ENCODE peak calls at places on chromosome 1, in ten cellular contexts. O is EH; A is nucleus accumbens; Z is stimulated activated CD4-positive, alpha-beta T cell treated with anti-CD3 and anti-CD28 coated beads, Interleukin-2, amount 100 ng/mL, for 24 hours; S is lower lobe of right lung; U is stromal cell of bone marrow; W is NCI-H1694 treated with DMSO at 0.1 percent for 48 hours; T is activated T-cell treated with anti-CD3 and anti-CD28 coated beads, Interleukin-2, amount 50 U/mL, for 24 hours; Q is HAP-1; J is BJ. M is an unnamed sample.

GRCh38 chr1:115539061-115539460 is 102.7 kb upstream of the VANGL1 start:
- DNase-seq in S (no peak), A (no peak), W (no peak), T (no peak), Z (no peak), O (no peak), U (peak), J (no peak), Q (no peak), M (no peak)

GRCh38 chr1:186102559-186103148 is 272.4 kb downstream of the TPR start:
- DNase-seq in Z (no peak), A (no peak), Q (no peak), U (peak), W (no peak), T (no peak), J (peak), O (peak), S (no peak), M (peak)

GRCh38 chr1:155126494-155127104 is 1.1 kb upstream of the EFNA1 start:
- DNase-seq in A (peak), Q (peak), W (peak), T (peak), O (peak), U (no peak), J (no peak), Z (peak), S (peak), M (no peak)

GRCh38 chr1:185846672-185847440 is 112.7 kb downstream of the HMCN1 start:
- DNase-seq in J (no peak), O (peak), Q (no peak), U (peak), W (no peak), T (no peak), Z (no peak), S (no peak), A (no peak), M (no peak)

GRCh38 chr1:230114245-230114651 is 47.2 kb downstream of the GALNT2 start:
- DNase-seq in Z (no peak), W (no peak), O (no peak), T (no peak), U (peak), A (no peak), J (no peak), Q (no peak), S (no peak), M (no peak)

GRCh38 chr1:190578015-190578414 is 100.4 kb upstream of the BRINP3 start:
- DNase-seq in U (no peak), T (no peak), O (no peak), S (no peak), Z (no peak), J (no peak), A (no peak), Q (no peak), W (no peak), M (no peak)

GRCh38 chr1:31568895-31569655 is 7.2 kb upstream of the TINAGL1 start:
- DNase-seq in Z (no peak), W (no peak), J (no peak), U (no peak), S (peak), A (no peak), O (no peak), T (no peak), Q (no peak), M (no peak)

GRCh38 chr1:32813941-32814739 is 3.0 kb downstream of the YARS1 start:
- DNase-seq in A (no peak), J (no peak), O (peak), S (no peak), Q (no peak), T (no peak), Z (no peak), U (no peak), W (no peak), M (peak)

GRCh38 chr1:229456016-229456415 is 22.1 kb upstream of the ACTA1 start:
- DNase-seq in J (no peak), U (no peak), W (no peak), A (no peak), S (no peak), Q (no peak), O (no peak), Z (no peak), T (no peak), M (peak)

M was measured in LHCN-M2.